ENCODE peak calls at places on chromosomes 7 and 10, in seven cellular contexts. Y, M, C, K, F, E and V are unnamed samples.

GRCh38 chr7:151859111-151859947 is 17.6 kb downstream of the PRKAG2 start:
- DNase-seq in Y (no peak), M (no peak), C (no peak), K (peak), F (no peak), E (no peak), V (no peak)

GRCh38 chr10:120982507-120982906 is 131.3 kb downstream of the WDR11 start:
- DNase-seq in Y (no peak), M (no peak), C (no peak), K (no peak), F (no peak), E (no peak), V (no peak)

GRCh38 chr7:101172854-101173751 is 7.0 kb downstream of the NAT16 start:
- DNase-seq in Y (no peak), M (peak), C (no peak), K (peak), F (peak), E (no peak), V (no peak)

GRCh38 chr7:20588678-20589077 is 26.8 kb upstream of the ABCB5 start:
- DNase-seq in Y (no peak), M (no peak), C (no peak), K (no peak), F (no peak), E (no peak), V (no peak)

GRCh38 chr10:123999956-124000615 is 93.3 kb downstream of the CHST15 start:
- DNase-seq in Y (no peak), M (no peak), C (peak), K (no peak), F (no peak), E (no peak), V (no peak)

GRCh38 chr7:2934211-2934731 is 90.2 kb upstream of the GNA12 start:
- DNase-seq in Y (peak), M (no peak), C (peak), K (peak), F (no peak), E (peak), V (no peak)

GRCh38 chr7:134696261-134696660 is 49.6 kb downstream of the BPGM start:
- DNase-seq in Y (no peak), M (no peak), C (no peak), K (no peak), F (no peak), E (no peak), V (no peak)

GRCh38 chr7:156222151-156222550 is 409.9 kb upstream of the SHH start:
- DNase-seq in Y (no peak), M (no peak), C (peak), K (no peak), F (no peak), E (no peak), V (no peak)

GRCh38 chr10:34495938-34496337 is 319.2 kb downstream of the PARD3 start:
- DNase-seq in Y (no peak), M (no peak), C (no peak), K (no peak), F (peak), E (no peak), V (no peak)

GRCh38 chr10:6333086-6333485 is 130.4 kb downstream of the PFKFB3 start:
- DNase-seq in Y (no peak), M (no peak), C (no peak), K (no peak), F (no peak), E (no peak), V (no peak)

GRCh38 chr10:89601728-89602361 is 43.2 kb downstream of the PANK1 start:
- DNase-seq in Y (no peak), M (no peak), C (no peak), K (no peak), F (no peak), E (no peak), V (no peak)

GRCh38 chr7:75866497-75867389 is 12.1 kb upstream of the RHBDD2 start:
- DNase-seq in Y (peak), M (peak), C (no peak), K (peak), F (peak), E (no peak), V (no peak)

GRCh38 chr10:23156447-23157150 is 35.5 kb upstream of the PTF1A start:
- DNase-seq in Y (no peak), M (no peak), C (no peak), K (peak), F (no peak), E (no peak), V (no peak)

GRCh38 chr10:48792687-48793096 is 108.0 kb downstream of the WDFY4 start:
- DNase-seq in Y (peak), M (no peak), C (peak), K (peak), F (no peak), E (peak), V (no peak)

GRCh38 chr10:119049361-119049760 is 19.8 kb downstream of the NANOS1 start:
- DNase-seq in Y (no peak), M (no peak), C (no peak), K (no peak), F (no peak), E (no peak), V (no peak)

GRCh38 chr10:63614371-63614891 is 93.2 kb downstream of the REEP3 start:
- DNase-seq in Y (no peak), M (no peak), C (no peak), K (peak), F (no peak), E (no peak), V (no peak)

GRCh38 chr7:36387437-36388345 is 2.0 kb upstream of the ANLN start:
- DNase-seq in Y (no peak), M (no peak), C (no peak), K (no peak), F (no peak), E (peak), V (no peak)

GRCh38 chr10:69657417-69657816 is 27.4 kb downstream of the FAM241B start:
- DNase-seq in Y (no peak), M (no peak), C (no peak), K (no peak), F (peak), E (no peak), V (no peak)

GRCh38 chr10:36421999-36422398 is 703.4 kb upstream of the ANKRD30A start:
- DNase-seq in Y (no peak), M (no peak), C (no peak), K (no peak), F (no peak), E (no peak), V (no peak)

GRCh38 chr7:44158060-44158872 is 17.1 kb upstream of the MYL7 start:
- DNase-seq in Y (no peak), M (no peak), C (peak), K (peak), F (no peak), E (no peak), V (no peak)

GRCh38 chr10:106134326-106135000 is 1030.0 kb downstream of the SORCS1 start:
- DNase-seq in Y (no peak), M (no peak), C (no peak), K (no peak), F (no peak), E (no peak), V (no peak)